ENCODE peak calls at places on chromosomes 7 and 10, in six cellular contexts. D is IMR-90, S is mesenchymal stem cell, O is neuronal stem cell, C is H1, N is trophoblast cell. M is an unnamed sample. For H3K9me3, the result is how much of the 10 kb centered on the place peaks cover.

GRCh38 chr7:143416565-143417149 is 8.0 kb upstream of the EPHA1 start:
- DNase-seq in D (peak), S (peak), O (peak), C (no peak), N (peak), M (no peak)

GRCh38 chr10:6498771-6499170 is 81.3 kb downstream of the PRKCQ start:
- DNase-seq in D (no peak), S (no peak), O (no peak), C (peak), N (no peak), M (no peak)

GRCh38 chr10:70378122-70378521 is 4.3 kb downstream of the LRRC20 start:
- DNase-seq in D (peak), S (peak), O (no peak), C (no peak), N (peak), M (no peak)

GRCh38 chr7:19969859-19970493 is 196.6 kb upstream of the TMEM196 start:
- DNase-seq in D (no peak), S (peak), O (no peak), C (no peak), N (peak), M (no peak)

GRCh38 chr7:106284516-106285050 is at the start of gene NAMPT:
- DNase-seq in D (no peak), S (no peak), O (no peak), C (peak), N (no peak), M (peak)

GRCh38 chr7:98254516-98254915 is 2.5 kb upstream of the TECPR1 start:
- DNase-seq in D (peak), S (no peak), O (no peak), C (no peak), N (no peak), M (no peak)

GRCh38 chr10:127977368-127978009 is 70.6 kb downstream of the PTPRE start:
- DNase-seq in D (peak), S (peak), O (no peak), C (no peak), N (peak), M (peak)

GRCh38 chr7:31878875-31879274 is 191.3 kb downstream of the PDE1C start:
- DNase-seq in D (no peak), S (no peak), O (no peak), C (no peak), N (no peak), M (no peak)

GRCh38 chr7:88795553-88795952 is at the start of gene TEX47:
- DNase-seq in D (no peak), S (no peak), O (no peak), C (no peak), N (peak), M (no peak)

GRCh38 chr7:27111753-27112277 is 9.3 kb upstream of the HOXA2 start:
- DNase-seq in D (peak), S (no peak), O (no peak), C (no peak), N (no peak), M (no peak)

DNA sequence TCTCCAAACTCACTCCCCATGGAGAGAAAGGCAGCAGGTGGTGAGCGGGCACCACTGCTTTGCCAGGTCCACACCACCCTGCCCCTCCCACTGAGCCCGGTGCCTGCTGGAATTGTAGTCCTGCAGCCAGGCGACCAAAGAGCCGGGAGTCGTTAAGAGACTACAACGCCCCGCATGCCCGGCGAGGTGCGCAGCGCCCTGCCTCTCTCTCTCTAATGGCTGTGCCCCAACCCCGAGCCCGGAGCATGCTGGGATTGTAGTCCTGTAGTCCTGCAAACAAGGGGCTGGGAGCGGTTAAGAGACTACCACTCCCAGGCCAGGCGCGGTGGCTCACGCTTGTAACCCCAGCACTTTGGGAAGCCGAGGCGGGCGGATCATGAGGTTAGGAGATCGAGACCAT is 8.1 kb upstream of the ZNF727 start:
- DNase-seq in D (no peak), S (no peak), O (no peak), C (no peak), N (no peak), M (no peak)
- H3K9me3 ChIP-seq in D (under half), S (half or more), O (under half), C (half or more), N (under half), M (half or more)

GRCh38 chr10:32984003-32984600 is 26.1 kb upstream of the ITGB1 start:
- DNase-seq in D (no peak), S (no peak), O (no peak), C (no peak), N (peak), M (no peak)
- H2BK120ac ChIP-seq in D (peak), S (no peak), O (no peak), C (no peak), N (peak), M (no peak)

GRCh38 chr7:153504288-153505075 is 547.7 kb upstream of the DPP6 start:
- DNase-seq in D (no peak), S (no peak), O (no peak), C (no peak), N (no peak), M (no peak)

GRCh38 chr7:153507885-153508284 is 544.3 kb upstream of the DPP6 start:
- DNase-seq in D (no peak), S (no peak), O (no peak), C (no peak), N (no peak), M (no peak)

DNA sequence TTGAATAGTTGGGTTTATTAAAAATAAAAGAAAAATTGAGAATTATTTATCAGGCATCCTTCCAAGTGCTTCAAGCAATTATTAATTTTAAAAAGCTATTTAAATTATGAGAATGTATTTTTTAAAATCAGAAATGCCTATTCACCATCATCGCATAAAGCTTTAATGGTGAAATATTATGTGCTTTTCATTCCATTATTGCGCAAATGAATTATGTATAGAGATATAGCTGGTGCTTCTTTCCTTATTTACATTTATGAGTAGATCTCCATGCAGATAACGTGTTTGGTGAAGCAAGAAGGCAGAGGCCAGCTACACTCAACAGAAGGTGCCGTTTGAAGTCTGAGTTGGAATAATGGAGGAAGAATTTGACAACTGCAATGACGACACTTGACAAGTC is 549.1 kb upstream of the DPP6 start:
- DNase-seq in D (no peak), S (no peak), O (no peak), C (no peak), N (peak), M (no peak)
- H3K9me3 ChIP-seq in D (under half), S (under half), O (under half), C (under half), N (under half), M (under half)

GRCh38 chr7:131625817-131626372 is 69.5 kb upstream of the PODXL start:
- DNase-seq in D (peak), S (peak), O (peak), C (peak), N (peak), M (peak)

GRCh38 chr7:131620673-131621609 is 64.5 kb upstream of the PODXL start:
- DNase-seq in D (peak), S (peak), O (no peak), C (no peak), N (peak), M (peak)

GRCh38 chr7:131621652-131622051 is 65.2 kb upstream of the PODXL start:
- DNase-seq in D (no peak), S (no peak), O (no peak), C (no peak), N (no peak), M (no peak)

GRCh38 chr7:131624536-131624935 is 68.1 kb upstream of the PODXL start:
- DNase-seq in D (no peak), S (no peak), O (no peak), C (no peak), N (no peak), M (no peak)

GRCh38 chr7:131623154-131623553 is 66.7 kb upstream of the PODXL start:
- DNase-seq in D (no peak), S (no peak), O (no peak), C (no peak), N (no peak), M (no peak)
- H2BK120ac ChIP-seq in D (no peak), S (no peak), O (no peak), C (no peak), N (peak), M (no peak)

DNA sequence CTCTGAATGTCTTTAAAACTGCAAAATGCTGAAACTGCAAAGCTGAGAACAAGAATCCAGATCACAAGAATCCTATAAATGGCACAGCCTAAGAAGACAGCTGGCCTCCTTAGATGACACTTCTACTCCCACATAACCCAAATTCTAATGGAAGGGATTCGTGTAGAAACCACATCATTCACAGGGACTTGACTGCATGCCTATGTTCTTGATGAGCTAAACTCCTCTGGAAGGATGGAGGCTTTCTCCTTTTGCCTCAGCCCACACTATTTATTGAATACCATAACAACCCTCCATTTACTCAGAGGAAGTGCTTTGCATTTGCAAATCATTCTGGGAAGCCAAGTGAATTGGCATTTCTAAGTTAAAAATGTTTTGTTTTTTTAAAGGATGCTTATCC is 252.5 kb upstream of the VWC2 start:
- DNase-seq in D (no peak), S (no peak), O (no peak), C (no peak), N (no peak), M (no peak)
- H3K9me3 ChIP-seq in D (under half), S (under half), O (under half), C (under half), N (under half), M (under half)

GRCh38 chr10:29202541-29202940 is 86.3 kb upstream of the LYZL1 start:
- DNase-seq in D (no peak), S (no peak), O (no peak), C (no peak), N (no peak), M (no peak)

GRCh38 chr10:29208816-29209215 is 80.1 kb upstream of the LYZL1 start:
- DNase-seq in D (no peak), S (no peak), O (no peak), C (no peak), N (no peak), M (no peak)

GRCh38 chr10:29200280-29200679 is 88.6 kb upstream of the LYZL1 start:
- DNase-seq in D (peak), S (peak), O (no peak), C (no peak), N (no peak), M (no peak)

GRCh38 chr10:29203432-29203831 is 85.4 kb upstream of the LYZL1 start:
- DNase-seq in D (no peak), S (no peak), O (no peak), C (no peak), N (no peak), M (no peak)

GRCh38 chr10:29204119-29204518 is 84.8 kb upstream of the LYZL1 start:
- DNase-seq in D (no peak), S (peak), O (peak), C (no peak), N (no peak), M (peak)
- H2BK120ac ChIP-seq in D (peak), S (peak), O (peak), C (no peak), N (peak), M (no peak)

GRCh38 chr10:131777921-131778320 is 122.9 kb upstream of the PPP2R2D start:
- DNase-seq in D (no peak), S (no peak), O (no peak), C (peak), N (no peak), M (no peak)

GRCh38 chr10:131775833-131776232 is 125.0 kb upstream of the PPP2R2D start:
- DNase-seq in D (no peak), S (no peak), O (no peak), C (peak), N (no peak), M (no peak)

GRCh38 chr10:131776496-131776895 is 124.3 kb upstream of the PPP2R2D start:
- DNase-seq in D (no peak), S (no peak), O (no peak), C (peak), N (no peak), M (peak)

GRCh38 chr10:131778385-131778784 is 122.4 kb upstream of the PPP2R2D start:
- DNase-seq in D (no peak), S (no peak), O (no peak), C (peak), N (no peak), M (no peak)

DNA sequence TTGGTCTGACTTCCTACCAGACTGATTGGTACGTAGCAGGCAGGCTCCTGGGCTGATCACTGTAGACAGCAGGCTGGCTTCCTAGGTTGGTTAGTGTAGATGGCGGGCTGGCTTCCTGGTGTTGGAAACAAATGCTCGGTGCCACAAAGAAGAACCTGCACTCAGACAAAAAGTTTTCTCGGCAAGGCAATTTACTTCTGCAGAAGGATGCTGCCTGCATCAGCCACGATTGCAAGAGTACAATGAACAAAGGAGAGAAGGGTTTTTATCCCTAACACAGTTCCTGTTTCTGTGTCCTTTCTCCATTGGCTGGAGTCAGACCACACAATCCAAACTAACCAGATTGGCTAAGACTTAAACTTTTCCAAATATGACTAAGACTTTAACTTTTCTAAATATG is 123.6 kb upstream of the PPP2R2D start:
- DNase-seq in D (no peak), S (no peak), O (no peak), C (peak), N (no peak), M (no peak)
- H3K9me3 ChIP-seq in D (half or more), S (under half), O (under half), C (under half), N (under half), M (under half)

DNA sequence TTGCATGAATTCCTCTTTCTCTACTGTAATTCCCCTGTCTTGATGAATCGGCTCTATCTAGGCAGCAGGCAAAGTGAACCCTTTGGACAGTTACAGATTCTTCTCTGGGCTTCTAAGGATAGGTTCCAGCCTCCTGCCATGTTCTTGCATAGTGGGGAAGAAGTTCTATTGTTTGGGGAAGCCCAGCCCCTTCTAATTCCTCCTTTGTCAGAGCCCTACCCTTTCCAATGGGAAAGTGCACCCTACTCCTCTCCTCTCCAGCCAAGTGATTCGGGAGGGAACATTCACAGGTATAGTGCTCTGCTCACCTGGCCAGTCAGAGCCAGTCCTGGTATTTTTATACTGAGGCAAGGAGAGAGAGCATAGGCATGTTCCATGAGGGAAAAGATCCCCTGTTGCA is 224.3 kb upstream of the GALNT17 start:
- DNase-seq in D (no peak), S (no peak), O (no peak), C (no peak), N (no peak), M (no peak)
- H2BK120ac ChIP-seq in D (no peak), S (no peak), O (no peak), C (peak), N (no peak), M (no peak)

DNA sequence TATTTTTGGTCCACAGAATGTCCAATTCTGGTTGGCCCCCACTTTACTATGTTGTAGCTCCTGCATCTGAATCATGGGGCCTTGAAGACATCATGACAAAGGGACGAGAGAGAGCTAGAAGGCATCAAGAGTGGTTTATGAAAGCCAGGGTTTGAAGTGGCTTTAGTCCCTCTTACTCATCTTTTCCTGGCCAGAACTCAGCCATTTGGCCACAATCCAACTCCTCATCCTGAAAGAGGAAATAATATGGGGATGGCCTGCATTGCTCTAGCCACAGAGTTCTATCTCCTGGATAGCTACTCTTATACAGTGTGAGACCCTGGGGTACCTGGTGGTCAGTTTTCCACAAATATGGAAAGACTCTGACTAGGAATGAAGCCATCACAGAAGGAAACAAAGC is 418.9 kb downstream of the XPNPEP1 start:
- DNase-seq in D (no peak), S (no peak), O (no peak), C (no peak), N (no peak), M (no peak)
- H3K9me3 ChIP-seq in D (under half), S (under half), O (under half), C (under half), N (under half), M (under half)

M was measured in H9.